ENCODE peak calls at places on chromosomes 3 and 15, in ten cellular contexts. E, K, R, W, F, A, V, U, P and O are unnamed samples. For H3K27me3 and H3K9me3, the result is how much of the 10 kb centered on the place peaks cover.

GRCh38 chr3:184078851-184079250 is 18.0 kb upstream of the HTR3E start:
- DNase-seq in P (no peak), R (no peak), E (no peak), V (peak), A (no peak), W (no peak), F (no peak), U (no peak), K (no peak), O (no peak)

GRCh38 chr15:69119692-69120395 is 40.6 kb upstream of the GLCE start:
- DNase-seq in K (no peak), P (no peak), F (no peak), R (no peak), U (no peak), V (no peak), E (no peak), A (no peak), W (peak), O (no peak)

GRCh38 chr3:78610462-78611125 is 1157.2 kb downstream of the ROBO1 start:
- DNase-seq in W (no peak), V (no peak), P (no peak), R (no peak), K (no peak), E (no peak), A (no peak), U (no peak), F (no peak), O (no peak)

GRCh38 chr15:71702496-71702895 is 107.9 kb upstream of the NR2E3 start:
- DNase-seq in W (no peak), E (no peak), P (no peak), K (no peak), F (no peak), U (no peak), V (no peak), A (no peak), R (no peak), O (no peak)

GRCh38 chr3:49723301-49723630 is 485 bp downstream of the GMPPB start:
- DNase-seq in W (peak), V (no peak), E (peak), F (peak), A (peak), R (peak), K (no peak), U (peak), P (peak), O (peak)

GRCh38 chr3:149339931-149340309 is 6.5 kb upstream of the TM4SF18 start:
- DNase-seq in U (peak), E (peak), W (peak), F (peak), P (peak), R (no peak), V (peak), A (no peak), K (no peak), O (peak)

GRCh38 chr3:107662586-107662985 is 139.8 kb downstream of the BBX start:
- DNase-seq in R (no peak), V (no peak), A (no peak), E (no peak), K (no peak), P (no peak), W (no peak), F (no peak), U (no peak), O (no peak)

GRCh38 chr3:17075358-17075757 is 190.6 kb downstream of the PLCL2 start:
- DNase-seq in U (no peak), K (no peak), R (no peak), P (no peak), F (no peak), V (no peak), W (no peak), E (no peak), A (no peak), O (no peak)

GRCh38 chr3:55549172-55549571 is 62.1 kb upstream of the WNT5A start:
- DNase-seq in R (no peak), K (no peak), E (no peak), W (peak), F (no peak), V (no peak), P (no peak), A (no peak), U (no peak), O (no peak)

GRCh38 chr15:51046016-51046415 is 48.7 kb downstream of the TNFAIP8L3 start:
- DNase-seq in P (no peak), W (no peak), V (no peak), U (no peak), F (no peak), K (no peak), R (no peak), A (no peak), E (no peak), O (no peak)

GRCh38 chr15:96670389-96670788 is 339.9 kb downstream of the NR2F2 start:
- DNase-seq in U (no peak), W (no peak), A (no peak), K (no peak), R (no peak), V (no peak), P (no peak), E (no peak), F (no peak), O (no peak)

GRCh38 chr3:35521196-35521595 is 118.1 kb upstream of the ARPP21 start:
- DNase-seq in K (no peak), V (no peak), U (no peak), R (no peak), A (no peak), F (no peak), P (no peak), E (no peak), W (no peak), O (no peak)

GRCh38 chr15:34987623-34987981 is 485 bp downstream of the ZNF770 start:
- DNase-seq in K (no peak), F (no peak), R (no peak), A (no peak), P (no peak), W (no peak), U (no peak), E (no peak), V (no peak), O (no peak)

GRCh38 chr3:150410311-150411105 is 2.4 kb downstream of the TSC22D2 start:
- DNase-seq in F (peak), W (peak), U (peak), V (peak), A (peak), R (peak), K (no peak), E (peak), P (peak), O (peak)

GRCh38 chr3:154132777-154133375 is 11.7 kb downstream of the ARHGEF26 start:
- DNase-seq in E (no peak), P (no peak), F (no peak), U (no peak), A (no peak), R (no peak), V (no peak), K (no peak), W (peak), O (no peak)

GRCh38 chr15:31374986-31375385 is 48.4 kb downstream of the KLF13 start:
- DNase-seq in U (no peak), R (no peak), P (no peak), A (no peak), E (no peak), V (no peak), W (no peak), F (no peak), K (no peak), O (no peak)

GRCh38 chr15:41957021-41957897 is 15.1 kb downstream of the EHD4 start:
- DNase-seq in V (no peak), W (no peak), E (no peak), A (no peak), U (no peak), R (no peak), K (peak), P (no peak), F (no peak), O (no peak)

GRCh38 chr3:63914312-63914711 is 2.1 kb upstream of the SCAANT1 start:
- DNase-seq in E (no peak), P (no peak), A (no peak), U (no peak), W (peak), V (no peak), K (no peak), F (peak), R (no peak), O (no peak)

GRCh38 chr3:159821148-159821547 is 167.5 kb upstream of the IL12A start:
- DNase-seq in R (no peak), V (no peak), K (no peak), P (no peak), A (no peak), U (no peak), W (no peak), E (no peak), F (no peak), O (no peak)

GRCh38 chr3:150407051-150407817 is 864 bp upstream of the TSC22D2 start:
- DNase-seq in W (no peak), U (no peak), F (no peak), E (no peak), R (no peak), V (no peak), A (no peak), P (no peak), K (no peak), O (peak)

GRCh38 chr3:14588713-14589112 is 48.6 kb upstream of the GRIP2 start:
- DNase-seq in E (no peak), W (no peak), K (no peak), V (no peak), P (no peak), U (no peak), R (no peak), F (no peak), A (no peak), O (no peak)
- H3K27me3 ChIP-seq in E (under half), W (under half), K (under half), V (under half), P (under half), U (under half), R (under half), F (under half), A (under half), O (under half)

GRCh38 chr3:62373215-62373614 is at the start of gene FEZF2:
- DNase-seq in K (no peak), U (no peak), P (no peak), F (no peak), W (no peak), E (no peak), A (no peak), R (no peak), V (no peak), O (no peak)
- H3K4me3 ChIP-seq in K (no peak), U (peak), P (peak), F (peak), W (no peak), E (peak), A (no peak), R (no peak), V (no peak), O (peak)

DNA sequence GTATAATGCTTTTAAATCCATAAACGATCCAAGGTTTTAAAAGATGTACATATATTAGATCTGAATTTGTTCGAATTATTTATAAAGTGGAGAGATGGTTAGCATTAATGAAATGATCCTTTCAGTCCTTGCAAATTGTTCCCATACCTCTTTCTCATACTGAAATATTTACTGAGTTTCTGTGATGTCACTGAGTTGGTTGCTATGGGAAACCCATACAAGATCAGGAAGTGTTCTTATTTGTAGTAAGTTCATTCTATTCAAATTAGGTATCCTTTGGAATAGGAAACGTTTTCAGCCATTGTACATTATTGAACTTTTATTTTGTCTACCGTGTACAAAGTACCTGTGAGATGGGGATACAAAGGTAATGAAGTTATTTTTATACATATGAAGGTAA is 73.2 kb upstream of the CHL1 start:
- DNase-seq in R (no peak), K (no peak), F (no peak), U (no peak), V (no peak), E (no peak), A (no peak), P (no peak), W (no peak), O (no peak)
- H3K9me3 ChIP-seq in R (under half), K (under half), F (under half), U (under half), V (under half), E (under half), A (under half), P (under half), W (under half), O (under half)

DNA sequence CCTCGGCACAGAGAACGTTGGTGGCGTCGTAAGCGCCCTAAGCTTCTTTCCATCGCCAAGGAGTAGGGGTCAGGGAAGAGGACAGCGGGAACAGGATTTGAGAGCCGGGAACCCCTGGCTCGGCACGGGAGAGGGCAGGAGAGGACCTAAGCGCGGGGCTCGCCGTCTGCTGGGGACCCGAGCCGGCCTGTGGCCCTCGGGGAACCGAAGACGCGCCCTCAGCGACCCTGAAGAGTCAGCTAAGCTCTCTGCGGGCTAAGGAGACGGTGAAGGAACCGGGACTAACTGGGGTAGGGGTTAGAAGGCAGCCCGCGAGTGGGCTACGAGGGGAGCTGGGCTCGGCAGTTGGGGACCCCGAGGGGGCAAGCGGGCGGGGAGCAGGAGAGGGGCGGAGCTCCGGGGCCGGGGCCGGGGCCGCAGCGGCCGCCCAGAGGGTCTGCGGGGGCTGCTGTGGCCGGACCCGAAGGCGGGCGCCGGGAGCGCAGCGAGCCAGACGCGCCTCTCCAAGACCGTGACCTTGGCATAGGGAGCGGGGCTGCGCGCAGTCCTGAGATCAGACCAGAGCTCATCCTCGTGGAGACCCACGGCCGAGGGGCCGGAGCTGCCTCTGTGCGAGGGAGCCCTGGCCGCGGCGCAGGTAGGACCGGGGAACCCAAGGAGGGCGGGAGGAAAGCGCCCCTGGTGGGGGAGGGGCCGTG is 574 bp downstream of the CASR start:
- DNase-seq in U (no peak), P (no peak), K (no peak), V (no peak), E (no peak), A (no peak), F (no peak), W (no peak), R (no peak), O (no peak)
- H3K27me3 ChIP-seq in U (under half), P (under half), K (under half), V (under half), E (half or more), A (under half), F (under half), W (half or more), R (under half), O (half or more)

DNA sequence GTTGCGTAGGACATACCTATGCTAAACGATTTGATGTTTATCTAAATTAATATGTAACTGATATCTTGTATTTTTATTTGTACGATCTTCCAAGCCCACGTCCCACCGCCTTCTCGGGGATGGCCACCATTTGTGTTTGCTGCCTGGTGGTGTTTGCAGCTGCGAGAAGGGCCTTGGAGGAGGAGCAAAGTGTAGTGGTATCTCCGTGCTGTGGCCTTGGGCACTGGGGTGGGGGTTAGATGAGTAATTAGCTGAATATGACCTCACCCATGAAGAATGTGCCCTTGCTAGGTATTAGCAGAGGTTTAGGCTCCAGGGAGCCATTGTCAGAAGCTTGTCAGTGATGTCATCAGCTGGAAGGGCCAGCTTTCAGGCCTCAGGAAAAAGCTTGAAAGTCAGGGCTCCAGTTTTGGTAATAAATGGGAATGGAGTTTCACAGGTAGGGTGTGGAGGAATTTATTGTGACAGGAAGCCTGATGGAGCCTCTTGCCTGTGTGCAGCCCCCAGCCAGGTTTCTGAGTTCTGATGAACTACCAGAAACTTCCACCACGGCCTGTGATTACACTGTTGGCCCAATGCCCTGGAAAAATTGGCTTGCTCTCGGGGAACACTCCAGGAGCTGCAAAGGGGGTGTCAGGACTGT is 41.0 kb downstream of the FLNB start:
- DNase-seq in V (peak), E (peak), W (peak), U (peak), F (peak), K (no peak), R (no peak), A (no peak), P (peak), O (peak)
- H3K4me3 ChIP-seq in V (no peak), E (no peak), W (no peak), U (no peak), F (no peak), K (no peak), R (no peak), A (no peak), P (no peak), O (no peak)

DNA sequence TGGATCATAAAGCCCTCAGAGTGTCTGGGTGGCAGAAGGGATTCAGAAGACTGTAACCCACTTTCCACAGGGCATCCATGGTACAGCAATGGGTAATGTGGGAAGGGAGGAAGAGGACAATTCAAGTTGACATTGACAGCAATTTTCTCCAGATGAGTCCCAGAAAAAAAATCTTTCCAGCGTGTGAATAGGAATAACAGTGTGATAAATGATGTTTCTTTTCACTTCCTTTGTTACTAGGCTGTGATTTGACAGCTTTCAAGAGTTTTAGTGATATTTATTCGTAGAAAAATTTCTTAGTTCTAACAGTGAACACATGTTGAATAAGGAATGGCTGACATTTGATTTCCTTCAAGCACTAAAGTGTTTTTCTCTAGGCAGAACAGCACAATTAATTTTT is 186.4 kb downstream of the CADPS start:
- DNase-seq in V (no peak), P (no peak), F (no peak), A (no peak), U (no peak), R (no peak), E (no peak), K (no peak), W (no peak), O (no peak)
- H3K9me3 ChIP-seq in V (under half), P (under half), F (under half), A (under half), U (under half), R (under half), E (under half), K (under half), W (under half), O (under half)

GRCh38 chr15:89656116-89656815 is 999 bp upstream of the KIF7 start:
- DNase-seq in V (no peak), W (no peak), A (no peak), K (no peak), E (no peak), F (no peak), P (no peak), R (no peak), U (no peak), O (peak)
- H3K27me3 ChIP-seq in V (under half), W (under half), A (under half), K (under half), E (under half), F (under half), P (under half), R (under half), U (under half), O (under half)

DNA sequence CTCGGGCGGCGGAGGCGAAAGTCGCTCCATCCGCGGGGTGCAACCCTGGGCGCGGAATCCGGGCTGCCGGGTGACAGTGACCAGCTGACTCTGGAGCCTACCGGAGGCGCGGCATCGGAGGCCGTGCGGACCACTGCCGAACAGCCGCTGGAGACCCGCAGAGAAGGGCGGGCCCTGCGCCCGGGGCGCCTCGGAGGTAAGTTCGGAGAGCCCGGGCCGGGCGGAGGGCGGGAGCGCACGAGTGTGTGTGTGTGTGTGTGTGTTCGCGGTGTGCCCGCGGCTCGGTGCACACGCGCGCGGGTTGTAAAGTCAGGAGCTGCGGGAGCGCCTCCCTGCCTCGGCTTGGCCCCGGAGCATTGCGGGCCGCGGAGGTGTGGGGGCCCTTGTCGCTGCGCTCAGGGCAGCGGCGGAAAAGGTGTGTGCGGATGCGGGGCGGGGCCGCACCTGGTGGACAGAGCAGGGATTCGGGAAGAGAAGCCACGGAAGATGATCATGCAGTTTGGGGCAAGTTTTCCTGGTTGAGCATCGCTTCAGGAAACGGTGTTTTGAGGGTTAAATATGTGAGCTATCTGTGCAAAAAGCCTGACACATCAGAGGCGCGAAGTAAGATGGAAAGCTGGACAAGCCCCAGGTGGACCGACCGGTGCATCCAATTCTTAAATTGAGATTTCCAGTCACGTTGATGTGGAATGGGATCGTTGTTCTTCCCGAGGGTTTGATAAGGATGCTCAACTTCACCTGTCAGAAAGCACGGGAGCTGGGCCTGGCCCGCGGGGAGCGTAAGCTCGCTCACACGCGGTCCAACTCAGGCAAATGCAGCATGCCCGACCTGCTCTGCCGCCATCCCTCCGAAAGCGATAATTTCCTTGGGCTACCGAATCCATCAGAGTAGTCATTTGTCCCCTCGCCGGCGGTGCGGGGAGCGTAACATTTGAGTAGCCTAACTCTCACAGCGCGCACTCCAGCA is 492 bp downstream of the MINAR1 start:
- DNase-seq in E (no peak), V (peak), W (peak), R (no peak), A (no peak), K (no peak), U (no peak), F (no peak), P (no peak), O (no peak)
- H3K4me3 ChIP-seq in E (peak), V (peak), W (peak), R (no peak), A (no peak), K (no peak), U (peak), F (peak), P (peak), O (peak)

DNA sequence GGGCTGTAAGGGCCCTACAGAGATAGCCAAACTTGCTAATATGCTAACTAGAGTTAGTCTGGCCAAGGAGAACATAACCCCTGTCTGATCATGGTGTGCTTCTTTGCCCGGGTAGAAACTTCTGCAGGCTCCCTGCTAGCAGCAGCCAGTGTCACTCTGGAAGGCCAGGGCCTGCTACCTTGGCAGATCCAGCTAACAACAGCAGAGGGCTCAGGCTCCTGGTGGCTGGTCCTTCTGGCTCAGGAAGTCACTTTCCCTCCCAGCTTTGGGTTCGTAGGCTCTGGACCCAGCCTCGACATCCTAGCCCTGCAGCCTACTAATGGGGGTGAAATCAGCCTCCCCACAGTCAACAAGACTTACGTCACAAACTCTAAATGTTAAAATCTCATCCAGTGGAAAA is 373.7 kb upstream of the RGMA start:
- DNase-seq in A (no peak), K (no peak), P (no peak), E (no peak), F (no peak), U (no peak), R (no peak), V (no peak), W (no peak), O (no peak)
- H3K9me3 ChIP-seq in A (under half), K (under half), P (under half), E (under half), F (under half), U (under half), R (under half), V (under half), W (under half), O (under half)